ENCODE peak calls at places on chromosomes 3 and 15, in eight cellular contexts. One of them, this sample, is unnamed.

GRCh38 chr3:46797486-46797885 is 65.8 kb downstream of the MYL3 start:
- DNase-seq in AG09309: no peak
- DNase-seq in upper lobe of right lung: no peak
- DNase-seq in body of pancreas: no peak
- DNase-seq in PC-9: no peak
- DNase-seq in spleen: no peak
- DNase-seq in astrocyte: no peak
- DNase-seq in brain microvascular endothelial cell: no peak
- DNase-seq in this sample: peak

GRCh38 chr3:46965151-46965550 is 11.4 kb downstream of the CCDC12 start:
- DNase-seq in spleen: peak
- DNase-seq in astrocyte: no peak
- DNase-seq in body of pancreas: no peak
- DNase-seq in PC-9: no peak
- DNase-seq in upper lobe of right lung: no peak
- DNase-seq in brain microvascular endothelial cell: no peak
- DNase-seq in AG09309: no peak
- DNase-seq in this sample: no peak

GRCh38 chr3:126468028-126468891 is 7.4 kb downstream of the ZXDC start:
- DNase-seq in spleen: peak
- DNase-seq in AG09309: no peak
- DNase-seq in body of pancreas: no peak
- DNase-seq in astrocyte: no peak
- DNase-seq in upper lobe of right lung: peak
- DNase-seq in PC-9: no peak
- DNase-seq in brain microvascular endothelial cell: no peak
- DNase-seq in this sample: no peak

GRCh38 chr3:73786346-73786807 is 161.6 kb upstream of the PDZRN3 start:
- DNase-seq in body of pancreas: no peak
- DNase-seq in PC-9: no peak
- DNase-seq in AG09309: peak
- DNase-seq in brain microvascular endothelial cell: peak
- DNase-seq in upper lobe of right lung: no peak
- DNase-seq in spleen: no peak
- DNase-seq in astrocyte: peak
- DNase-seq in this sample: peak

GRCh38 chr15:50940506-50940905 is 32.0 kb downstream of the AP4E1 start:
- DNase-seq in astrocyte: peak
- DNase-seq in PC-9: no peak
- DNase-seq in AG09309: no peak
- DNase-seq in body of pancreas: no peak
- DNase-seq in brain microvascular endothelial cell: peak
- DNase-seq in upper lobe of right lung: no peak
- DNase-seq in spleen: no peak
- DNase-seq in this sample: peak

GRCh38 chr3:138817685-138818084 is 17.0 kb downstream of the PIK3CB start:
- DNase-seq in AG09309: no peak
- DNase-seq in body of pancreas: no peak
- DNase-seq in spleen: no peak
- DNase-seq in PC-9: no peak
- DNase-seq in upper lobe of right lung: no peak
- DNase-seq in brain microvascular endothelial cell: no peak
- DNase-seq in astrocyte: no peak
- DNase-seq in this sample: no peak

GRCh38 chr3:175432338-175433025 is 573.3 kb downstream of the NAALADL2 start:
- DNase-seq in spleen: no peak
- DNase-seq in PC-9: no peak
- DNase-seq in body of pancreas: no peak
- DNase-seq in astrocyte: peak
- DNase-seq in upper lobe of right lung: no peak
- DNase-seq in brain microvascular endothelial cell: peak
- DNase-seq in AG09309: peak
- DNase-seq in this sample: peak

GRCh38 chr15:83475551-83475950 is 28.4 kb downstream of the SH3GL3 start:
- DNase-seq in body of pancreas: no peak
- DNase-seq in AG09309: no peak
- DNase-seq in PC-9: no peak
- DNase-seq in spleen: no peak
- DNase-seq in brain microvascular endothelial cell: peak
- DNase-seq in astrocyte: peak
- DNase-seq in upper lobe of right lung: no peak
- DNase-seq in this sample: peak

GRCh38 chr3:189632238-189632637 is 1.0 kb downstream of the TP63 start:
- DNase-seq in brain microvascular endothelial cell: no peak
- DNase-seq in AG09309: no peak
- DNase-seq in spleen: no peak
- DNase-seq in body of pancreas: no peak
- DNase-seq in upper lobe of right lung: no peak
- DNase-seq in PC-9: no peak
- DNase-seq in astrocyte: no peak
- DNase-seq in this sample: no peak

GRCh38 chr15:70210538-70210937 is 112.8 kb upstream of the TLE3 start:
- DNase-seq in AG09309: no peak
- DNase-seq in spleen: no peak
- DNase-seq in astrocyte: no peak
- DNase-seq in PC-9: no peak
- DNase-seq in brain microvascular endothelial cell: no peak
- DNase-seq in body of pancreas: no peak
- DNase-seq in upper lobe of right lung: peak
- DNase-seq in this sample: no peak

GRCh38 chr15:41281236-41281635 is 50.2 kb downstream of the CHP1 start:
- DNase-seq in AG09309: peak
- DNase-seq in body of pancreas: no peak
- DNase-seq in brain microvascular endothelial cell: peak
- DNase-seq in astrocyte: peak
- DNase-seq in PC-9: no peak
- DNase-seq in spleen: no peak
- DNase-seq in upper lobe of right lung: no peak
- DNase-seq in this sample: peak

GRCh38 chr3:196003611-196004010 is 78.3 kb downstream of the TFRC start:
- DNase-seq in body of pancreas: no peak
- DNase-seq in PC-9: no peak
- DNase-seq in brain microvascular endothelial cell: no peak
- DNase-seq in upper lobe of right lung: no peak
- DNase-seq in astrocyte: no peak
- DNase-seq in spleen: no peak
- DNase-seq in AG09309: no peak
- DNase-seq in this sample: no peak

DNA sequence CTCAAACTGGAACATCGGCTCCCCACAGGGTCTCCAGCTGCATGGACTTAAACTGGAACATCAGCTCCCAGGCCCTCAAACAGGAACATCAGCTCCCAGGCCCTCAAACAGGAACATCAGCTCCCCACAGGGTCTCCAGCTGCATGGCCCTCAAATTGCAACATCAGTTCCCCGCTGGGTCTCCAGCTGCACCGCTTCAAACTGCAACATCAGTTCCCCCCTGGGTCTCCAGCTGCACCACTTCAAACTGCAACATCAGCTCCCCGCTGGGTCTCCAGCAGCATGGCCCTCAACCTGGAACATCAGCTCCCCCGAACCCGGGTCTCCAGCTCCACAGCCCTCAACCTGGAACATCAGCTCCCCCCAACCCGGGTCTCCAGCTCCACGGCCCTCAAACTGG is 82.0 kb downstream of the TFRC start:
- DNase-seq in upper lobe of right lung: no peak
- DNase-seq in PC-9: no peak
- DNase-seq in astrocyte: no peak
- DNase-seq in brain microvascular endothelial cell: no peak
- DNase-seq in spleen: no peak
- DNase-seq in body of pancreas: no peak
- DNase-seq in AG09309: no peak
- DNase-seq in this sample: no peak
- H3K4me3 ChIP-seq in upper lobe of right lung: no peak
- H3K4me3 ChIP-seq in PC-9: no peak
- H3K4me3 ChIP-seq in astrocyte: no peak
- H3K4me3 ChIP-seq in brain microvascular endothelial cell: no peak
- H3K4me3 ChIP-seq in spleen: no peak
- H3K4me3 ChIP-seq in body of pancreas: no peak
- H3K4me3 ChIP-seq in AG09309: no peak
- H3K4me3 ChIP-seq in this sample: no peak

GRCh38 chr3:65685621-65686020 is 353.1 kb downstream of the MAGI1 start:
- DNase-seq in AG09309: no peak
- DNase-seq in astrocyte: peak
- DNase-seq in spleen: no peak
- DNase-seq in PC-9: no peak
- DNase-seq in body of pancreas: no peak
- DNase-seq in brain microvascular endothelial cell: peak
- DNase-seq in upper lobe of right lung: no peak
- DNase-seq in this sample: no peak

GRCh38 chr3:65687741-65688140 is 351.0 kb downstream of the MAGI1 start:
- DNase-seq in astrocyte: no peak
- DNase-seq in AG09309: no peak
- DNase-seq in spleen: no peak
- DNase-seq in body of pancreas: no peak
- DNase-seq in PC-9: no peak
- DNase-seq in upper lobe of right lung: no peak
- DNase-seq in brain microvascular endothelial cell: no peak
- DNase-seq in this sample: no peak

GRCh38 chr3:65689436-65689835 is 349.3 kb downstream of the MAGI1 start:
- DNase-seq in upper lobe of right lung: no peak
- DNase-seq in AG09309: no peak
- DNase-seq in PC-9: no peak
- DNase-seq in brain microvascular endothelial cell: no peak
- DNase-seq in spleen: no peak
- DNase-seq in astrocyte: no peak
- DNase-seq in body of pancreas: no peak
- DNase-seq in this sample: no peak
- TF ChIP-seq CTCF in upper lobe of right lung: no peak
- TF ChIP-seq CTCF in AG09309: no peak
- TF ChIP-seq CTCF in PC-9: no peak
- TF ChIP-seq CTCF in brain microvascular endothelial cell: peak
- TF ChIP-seq CTCF in spleen: no peak
- TF ChIP-seq CTCF in astrocyte: no peak
- TF ChIP-seq CTCF in body of pancreas: no peak
- TF ChIP-seq CTCF in this sample: no peak

DNA sequence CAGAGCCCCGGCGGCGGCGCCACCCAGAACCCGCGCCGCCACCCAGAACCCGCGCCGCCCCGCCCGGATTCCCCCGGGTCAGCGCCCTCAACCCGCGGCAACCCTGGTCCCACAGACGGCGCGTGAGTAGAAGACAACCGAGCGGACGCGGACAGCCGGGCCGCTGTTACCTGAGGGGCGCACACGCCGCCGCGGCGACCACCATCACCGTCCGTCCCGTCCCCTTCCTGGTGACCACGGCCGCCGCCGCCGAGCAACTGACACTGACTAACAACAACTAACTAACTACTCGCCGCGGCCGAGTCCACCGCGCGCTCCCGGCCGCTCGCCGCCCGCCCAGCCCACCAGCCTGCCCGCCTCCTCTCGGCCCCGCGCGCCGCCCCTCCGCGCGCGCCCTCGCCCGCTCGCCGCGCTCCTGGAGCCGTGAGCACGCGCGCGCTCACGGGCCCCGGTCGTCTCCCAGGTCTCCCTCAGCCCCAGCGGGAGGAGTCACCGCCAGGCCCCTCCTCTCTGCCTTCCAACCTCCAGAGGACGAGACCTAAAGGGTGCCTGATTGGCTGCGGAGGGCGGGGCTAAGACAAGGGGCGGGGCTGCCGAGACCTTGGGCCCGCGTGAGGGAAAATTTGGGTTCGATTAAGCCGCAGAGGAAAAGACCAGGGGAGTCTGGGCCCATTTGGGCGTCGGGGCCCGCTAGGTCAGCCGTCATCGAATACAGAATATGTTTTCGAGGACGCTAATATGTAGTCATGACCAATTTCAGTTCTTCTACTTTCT is at the start of gene PEAK1:
- DNase-seq in body of pancreas: peak
- DNase-seq in AG09309: peak
- DNase-seq in astrocyte: peak
- DNase-seq in spleen: peak
- DNase-seq in upper lobe of right lung: peak
- DNase-seq in brain microvascular endothelial cell: peak
- DNase-seq in PC-9: peak
- DNase-seq in this sample: peak
- H3K4me3 ChIP-seq in body of pancreas: peak
- H3K4me3 ChIP-seq in AG09309: peak
- H3K4me3 ChIP-seq in astrocyte: peak
- H3K4me3 ChIP-seq in spleen: peak
- H3K4me3 ChIP-seq in upper lobe of right lung: peak
- H3K4me3 ChIP-seq in brain microvascular endothelial cell: peak
- H3K4me3 ChIP-seq in PC-9: peak
- H3K4me3 ChIP-seq in this sample: peak

GRCh38 chr15:81001180-81002003 is 669 bp downstream of the TLNRD1 start:
- DNase-seq in spleen: peak
- DNase-seq in AG09309: no peak
- DNase-seq in brain microvascular endothelial cell: no peak
- DNase-seq in PC-9: peak
- DNase-seq in upper lobe of right lung: peak
- DNase-seq in astrocyte: peak
- DNase-seq in body of pancreas: peak
- DNase-seq in this sample: peak

GRCh38 chr15:81002004-81002253 is 1.2 kb downstream of the TLNRD1 start:
- DNase-seq in PC-9: peak
- DNase-seq in AG09309: no peak
- DNase-seq in astrocyte: no peak
- DNase-seq in spleen: peak
- DNase-seq in brain microvascular endothelial cell: no peak
- DNase-seq in upper lobe of right lung: no peak
- DNase-seq in body of pancreas: no peak
- DNase-seq in this sample: no peak

GRCh38 chr15:81000626-81001179 is at the start of gene TLNRD1:
- DNase-seq in PC-9: peak
- DNase-seq in astrocyte: peak
- DNase-seq in AG09309: peak
- DNase-seq in spleen: peak
- DNase-seq in body of pancreas: peak
- DNase-seq in brain microvascular endothelial cell: peak
- DNase-seq in upper lobe of right lung: peak
- DNase-seq in this sample: peak

GRCh38 chr15:81003023-81003350 is 2.3 kb downstream of the TLNRD1 start:
- DNase-seq in spleen: peak
- DNase-seq in body of pancreas: no peak
- DNase-seq in upper lobe of right lung: no peak
- DNase-seq in AG09309: no peak
- DNase-seq in astrocyte: no peak
- DNase-seq in PC-9: no peak
- DNase-seq in brain microvascular endothelial cell: no peak
- DNase-seq in this sample: no peak

DNA sequence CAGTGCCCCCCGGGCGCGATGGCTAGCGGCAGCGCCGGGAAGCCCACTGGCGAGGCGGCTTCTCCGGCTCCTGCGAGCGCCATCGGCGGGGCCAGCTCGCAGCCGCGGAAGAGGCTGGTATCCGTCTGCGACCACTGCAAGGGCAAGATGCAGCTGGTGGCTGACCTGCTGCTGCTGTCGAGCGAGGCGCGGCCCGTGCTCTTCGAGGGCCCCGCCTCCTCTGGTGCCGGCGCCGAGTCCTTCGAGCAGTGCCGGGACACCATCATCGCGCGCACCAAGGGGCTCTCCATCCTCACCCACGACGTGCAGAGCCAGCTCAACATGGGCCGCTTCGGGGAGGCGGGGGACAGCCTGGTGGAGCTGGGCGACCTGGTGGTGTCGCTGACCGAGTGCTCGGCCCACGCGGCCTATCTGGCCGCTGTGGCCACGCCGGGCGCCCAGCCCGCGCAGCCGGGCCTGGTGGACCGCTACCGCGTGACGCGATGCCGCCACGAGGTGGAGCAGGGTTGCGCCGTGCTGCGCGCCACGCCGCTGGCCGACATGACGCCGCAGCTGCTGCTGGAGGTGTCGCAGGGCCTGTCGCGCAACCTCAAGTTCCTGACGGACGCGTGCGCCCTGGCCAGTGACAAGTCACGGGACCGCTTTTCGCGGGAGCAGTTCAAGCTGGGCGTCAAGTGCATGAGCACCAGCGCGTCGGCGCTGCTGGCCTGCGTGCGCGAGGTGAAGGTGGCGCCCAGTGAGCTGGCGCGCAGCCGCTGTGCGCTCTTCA is 1.7 kb downstream of the TLNRD1 start:
- DNase-seq in AG09309: no peak
- DNase-seq in brain microvascular endothelial cell: no peak
- DNase-seq in upper lobe of right lung: no peak
- DNase-seq in body of pancreas: peak
- DNase-seq in PC-9: no peak
- DNase-seq in astrocyte: no peak
- DNase-seq in spleen: peak
- DNase-seq in this sample: no peak
- TF ChIP-seq CTCF in AG09309: no peak
- TF ChIP-seq CTCF in brain microvascular endothelial cell: no peak
- TF ChIP-seq CTCF in upper lobe of right lung: no peak
- TF ChIP-seq CTCF in body of pancreas: no peak
- TF ChIP-seq CTCF in PC-9: no peak
- TF ChIP-seq CTCF in astrocyte: no peak
- TF ChIP-seq CTCF in spleen: no peak
- TF ChIP-seq CTCF in this sample: no peak